ENCODE peak calls at places on chromosomes 2 and 18, in four cellular contexts. One of them, this sample, is unnamed.

GRCh38 chr2:98663521-98664090 is 55.2 kb downstream of the UNC50 start:
- DNase-seq in heart left ventricle: no peak
- DNase-seq in BE2C: no peak
- DNase-seq in thyroid gland: no peak
- DNase-seq in this sample: no peak

GRCh38 chr2:64359892-64360657 is 93.9 kb upstream of the LGALSL start:
- DNase-seq in BE2C: peak; percentile 23
- DNase-seq in thyroid gland: peak; percentile 16
- DNase-seq in heart left ventricle: peak; percentile 26
- DNase-seq in this sample: no peak

GRCh38 chr2:44155577-44156446 is 12.9 kb upstream of the PPM1B start:
- DNase-seq in heart left ventricle: no peak
- DNase-seq in BE2C: no peak
- DNase-seq in thyroid gland: no peak
- DNase-seq in this sample: no peak

GRCh38 chr2:68737717-68738116 is 3.1 kb downstream of the ARHGAP25 start:
- DNase-seq in thyroid gland: no peak
- DNase-seq in heart left ventricle: no peak
- DNase-seq in BE2C: no peak
- DNase-seq in this sample: no peak

GRCh38 chr2:158650646-158651357 is 144.3 kb upstream of the DAPL1 start:
- DNase-seq in BE2C: no peak
- DNase-seq in heart left ventricle: no peak
- DNase-seq in thyroid gland: no peak
- DNase-seq in this sample: no peak

GRCh38 chr18:10047237-10047636 is 133.4 kb downstream of the VAPA start:
- DNase-seq in thyroid gland: no peak
- DNase-seq in BE2C: no peak
- DNase-seq in heart left ventricle: no peak
- DNase-seq in this sample: no peak

GRCh38 chr18:43587538-43588153 is 310.4 kb upstream of the SYT4 start:
- DNase-seq in heart left ventricle: no peak
- DNase-seq in thyroid gland: no peak
- DNase-seq in BE2C: no peak
- DNase-seq in this sample: no peak

GRCh38 chr2:231725476-231725875 is 17.2 kb downstream of the PTMA start:
- DNase-seq in thyroid gland: no peak
- DNase-seq in BE2C: no peak
- DNase-seq in heart left ventricle: no peak
- DNase-seq in this sample: no peak

GRCh38 chr2:232505805-232506360 is 14.3 kb upstream of the PRSS56 start:
- DNase-seq in heart left ventricle: no peak
- DNase-seq in BE2C: peak; percentile 76
- DNase-seq in thyroid gland: no peak
- DNase-seq in this sample: no peak

GRCh38 chr18:61825386-61825785 is 67.4 kb downstream of the RNF152 start:
- DNase-seq in heart left ventricle: no peak
- DNase-seq in BE2C: no peak
- DNase-seq in thyroid gland: no peak
- DNase-seq in this sample: no peak

GRCh38 chr2:112074506-112074905 is 19.4 kb downstream of the TMEM87B start:
- DNase-seq in BE2C: no peak
- DNase-seq in thyroid gland: no peak
- DNase-seq in heart left ventricle: no peak
- DNase-seq in this sample: no peak

GRCh38 chr18:6249110-6249680 is 165.5 kb downstream of the L3MBTL4 start:
- DNase-seq in BE2C: no peak
- DNase-seq in thyroid gland: no peak
- DNase-seq in heart left ventricle: no peak
- DNase-seq in this sample: no peak

GRCh38 chr2:158266106-158266505 is 164.4 kb downstream of the UPP2 start:
- DNase-seq in heart left ventricle: no peak
- DNase-seq in BE2C: no peak
- DNase-seq in thyroid gland: no peak
- DNase-seq in this sample: no peak

GRCh38 chr2:60158262-60158661 is 395.2 kb downstream of the BCL11A start:
- DNase-seq in thyroid gland: no peak
- DNase-seq in heart left ventricle: no peak
- DNase-seq in BE2C: no peak
- DNase-seq in this sample: no peak

GRCh38 chr2:157592983-157593382 is 35.7 kb downstream of the ACVR1C start:
- DNase-seq in thyroid gland: no peak
- DNase-seq in heart left ventricle: no peak
- DNase-seq in BE2C: no peak
- DNase-seq in this sample: no peak

GRCh38 chr2:186440506-186440905 is 45.6 kb upstream of the ZC3H15 start:
- DNase-seq in heart left ventricle: no peak
- DNase-seq in BE2C: no peak
- DNase-seq in thyroid gland: no peak
- DNase-seq in this sample: no peak

GRCh38 chr2:11406492-11407381 is 59.2 kb downstream of the E2F6 start:
- DNase-seq in thyroid gland: no peak
- DNase-seq in BE2C: peak; percentile 42
- DNase-seq in heart left ventricle: no peak
- DNase-seq in this sample: no peak

GRCh38 chr18:23281626-23282436 is 146.5 kb downstream of the CABLES1 start:
- DNase-seq in thyroid gland: no peak
- DNase-seq in heart left ventricle: no peak
- DNase-seq in BE2C: no peak
- DNase-seq in this sample: no peak

GRCh38 chr2:29518988-29519925 is 402.1 kb downstream of the ALK start:
- DNase-seq in heart left ventricle: no peak
- DNase-seq in thyroid gland: peak; percentile 54
- DNase-seq in BE2C: no peak
- DNase-seq in this sample: no peak

GRCh38 chr2:98634406-98635092 is 26.2 kb downstream of the UNC50 start:
- DNase-seq in thyroid gland: no peak
- DNase-seq in heart left ventricle: no peak
- DNase-seq in BE2C: no peak
- DNase-seq in this sample: no peak

GRCh38 chr2:209661286-209661685 is 110.3 kb upstream of the UNC80 start:
- DNase-seq in heart left ventricle: no peak
- DNase-seq in BE2C: peak; percentile 75
- DNase-seq in thyroid gland: no peak
- DNase-seq in this sample: no peak

GRCh38 chr2:58904091-58904490 is 663.0 kb upstream of the FANCL start:
- DNase-seq in heart left ventricle: no peak
- DNase-seq in thyroid gland: no peak
- DNase-seq in BE2C: no peak
- DNase-seq in this sample: no peak

GRCh38 chr2:36854241-36854640 is 112.1 kb downstream of the STRN start:
- DNase-seq in heart left ventricle: no peak
- DNase-seq in BE2C: no peak
- DNase-seq in thyroid gland: no peak
- DNase-seq in this sample: no peak

GRCh38 chr18:7575465-7576026 is 8.4 kb downstream of the PTPRM start:
- DNase-seq in heart left ventricle: no peak
- DNase-seq in BE2C: no peak
- DNase-seq in thyroid gland: no peak
- DNase-seq in this sample: no peak

GRCh38 chr18:7576685-7577084 is 9.6 kb downstream of the PTPRM start:
- DNase-seq in BE2C: no peak
- DNase-seq in heart left ventricle: no peak
- DNase-seq in thyroid gland: peak; percentile 31
- DNase-seq in this sample: no peak

GRCh38 chr18:7571626-7572025 is 4.5 kb downstream of the PTPRM start:
- DNase-seq in heart left ventricle: no peak
- DNase-seq in BE2C: no peak
- DNase-seq in thyroid gland: no peak
- DNase-seq in this sample: no peak

GRCh38 chr18:7568426-7568825 is 1.3 kb downstream of the PTPRM start:
- DNase-seq in heart left ventricle: peak; percentile 52
- DNase-seq in thyroid gland: peak; percentile 53
- DNase-seq in BE2C: no peak
- DNase-seq in this sample: no peak

GRCh38 chr18:7572837-7573236 is 5.7 kb downstream of the PTPRM start:
- DNase-seq in thyroid gland: peak; percentile 23
- DNase-seq in heart left ventricle: no peak
- DNase-seq in BE2C: no peak
- DNase-seq in this sample: no peak
- H3K4me3 ChIP-seq in thyroid gland: no peak overlapping the region
- H3K4me3 ChIP-seq in heart left ventricle: no peak overlapping the region
- H3K4me3 ChIP-seq in BE2C: no peak overlapping the region
- H3K4me3 ChIP-seq in this sample: no peak overlapping the region

GRCh38 chr2:62034715-62035114 is 129.2 kb downstream of the COMMD1 start:
- DNase-seq in BE2C: no peak
- DNase-seq in heart left ventricle: no peak
- DNase-seq in thyroid gland: no peak
- DNase-seq in this sample: no peak
- H3K27me3 ChIP-seq in BE2C: no peaks in the 10 kb centered on the region
- H3K27me3 ChIP-seq in heart left ventricle: no peaks in the 10 kb centered on the region
- H3K27me3 ChIP-seq in thyroid gland: no peaks in the 10 kb centered on the region
- H3K27me3 ChIP-seq in this sample: no peaks in the 10 kb centered on the region

GRCh38 chr2:162091325-162092007 is 17.5 kb upstream of the DPP4 start:
- DNase-seq in BE2C: no peak
- DNase-seq in heart left ventricle: no peak
- DNase-seq in thyroid gland: no peak
- DNase-seq in this sample: no peak

GRCh38 chr2:162092008-162092390 is 18.0 kb upstream of the DPP4 start:
- DNase-seq in BE2C: no peak
- DNase-seq in thyroid gland: no peak
- DNase-seq in heart left ventricle: no peak
- DNase-seq in this sample: no peak

GRCh38 chr2:162086904-162087303 is 12.9 kb upstream of the DPP4 start:
- DNase-seq in thyroid gland: no peak
- DNase-seq in heart left ventricle: no peak
- DNase-seq in BE2C: no peak
- DNase-seq in this sample: no peak

GRCh38 chr2:162092656-162093556 is 18.9 kb upstream of the DPP4 start:
- DNase-seq in heart left ventricle: peak; percentile 53
- DNase-seq in BE2C: no peak
- DNase-seq in thyroid gland: no peak
- DNase-seq in this sample: no peak

GRCh38 chr2:162090109-162090508 is 16.1 kb upstream of the DPP4 start:
- DNase-seq in BE2C: no peak
- DNase-seq in heart left ventricle: no peak
- DNase-seq in thyroid gland: no peak
- DNase-seq in this sample: no peak
- H3K4me1 ChIP-seq in BE2C: no peaks in the 10 kb centered on the region
- H3K4me1 ChIP-seq in heart left ventricle: peaks cover 14% of the 10 kb centered on the region
- H3K4me1 ChIP-seq in thyroid gland: no peaks in the 10 kb centered on the region
- H3K4me1 ChIP-seq in this sample: no peaks in the 10 kb centered on the region

DNA sequence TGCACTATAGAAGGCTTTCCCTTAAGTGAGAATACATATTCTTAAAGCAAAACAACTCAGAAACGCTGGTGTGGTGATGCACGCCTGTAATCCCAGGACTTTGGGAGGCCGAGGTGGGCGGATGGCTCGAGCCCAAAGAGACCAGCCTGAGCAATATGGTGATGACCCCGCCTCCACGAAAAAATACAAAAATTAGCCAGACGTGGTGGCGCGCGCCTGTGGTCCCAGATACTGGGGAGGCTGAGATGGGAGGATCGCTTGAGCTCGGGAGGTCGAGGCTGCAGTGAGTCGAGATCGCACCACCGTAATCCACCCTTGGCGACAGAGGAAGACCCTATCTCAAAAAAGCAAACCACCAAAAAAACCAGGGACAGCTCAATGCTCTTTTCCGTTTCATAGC is 750 bp upstream of the CCDC150 start:
- DNase-seq in heart left ventricle: no peak
- DNase-seq in BE2C: no peak
- DNase-seq in thyroid gland: peak; percentile 3
- DNase-seq in this sample: no peak
- H3K4me3 ChIP-seq in heart left ventricle: no peak overlapping the region
- H3K4me3 ChIP-seq in BE2C: peak overlapping the region; percentile 68
- H3K4me3 ChIP-seq in thyroid gland: no peak overlapping the region
- H3K4me3 ChIP-seq in this sample: no peak overlapping the region

DNA sequence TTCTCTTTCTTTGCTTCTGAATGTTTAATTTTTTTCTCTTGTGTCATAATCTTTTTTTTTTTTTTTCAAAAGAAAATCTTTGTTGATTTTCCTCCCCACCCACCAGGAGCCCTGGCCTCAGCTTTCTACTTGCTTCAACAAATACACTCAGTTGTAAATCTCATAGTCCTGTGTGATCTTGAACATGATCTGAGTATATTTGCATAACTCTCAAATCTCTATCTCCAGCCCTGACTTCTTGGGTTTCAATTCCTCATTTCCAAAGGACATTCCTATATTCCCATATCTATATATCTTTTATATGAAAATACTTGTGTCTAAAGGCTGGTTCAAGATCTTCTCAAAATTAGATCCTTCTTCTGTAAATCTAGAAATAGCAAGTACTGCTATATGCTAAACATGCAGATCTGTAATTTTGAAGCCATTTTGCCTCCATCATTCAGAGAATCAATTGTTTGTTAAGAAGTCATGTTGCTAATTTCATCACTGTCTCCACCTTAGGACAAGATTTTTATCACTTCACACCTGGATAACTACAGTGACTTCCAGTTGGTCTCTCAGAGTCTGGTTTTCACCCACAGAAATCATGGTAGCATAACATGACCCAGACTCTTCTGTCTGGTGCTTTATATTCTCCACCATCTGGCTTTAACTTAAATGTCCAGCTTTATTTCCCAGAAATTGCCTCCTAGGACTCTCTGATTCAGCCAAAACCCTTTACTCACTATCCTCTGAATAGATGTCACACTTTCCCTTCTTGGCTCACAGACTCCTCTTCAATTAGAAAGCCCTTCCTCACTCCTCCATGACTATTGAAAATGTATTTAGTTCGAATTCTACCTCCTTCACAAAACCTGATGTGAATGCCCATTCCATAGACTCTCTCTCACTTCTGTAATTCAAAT is 98.1 kb downstream of the ZEB2 start:
- DNase-seq in BE2C: no peak
- DNase-seq in thyroid gland: no peak
- DNase-seq in heart left ventricle: no peak
- DNase-seq in this sample: no peak
- H3K27me3 ChIP-seq in BE2C: no peaks in the 10 kb centered on the region
- H3K27me3 ChIP-seq in thyroid gland: no peaks in the 10 kb centered on the region
- H3K27me3 ChIP-seq in heart left ventricle: no peaks in the 10 kb centered on the region
- H3K27me3 ChIP-seq in this sample: no peaks in the 10 kb centered on the region

GRCh38 chr2:42931818-42932195 is 139.4 kb upstream of the HAAO start:
- DNase-seq in BE2C: no peak
- DNase-seq in heart left ventricle: no peak
- DNase-seq in thyroid gland: no peak
- DNase-seq in this sample: no peak
- H3K4me1 ChIP-seq in BE2C: peaks cover 11% of the 10 kb centered on the region
- H3K4me1 ChIP-seq in heart left ventricle: peaks cover 86% of the 10 kb centered on the region
- H3K4me1 ChIP-seq in thyroid gland: peaks cover 62% of the 10 kb centered on the region
- H3K4me1 ChIP-seq in this sample: no peaks in the 10 kb centered on the region

DNA sequence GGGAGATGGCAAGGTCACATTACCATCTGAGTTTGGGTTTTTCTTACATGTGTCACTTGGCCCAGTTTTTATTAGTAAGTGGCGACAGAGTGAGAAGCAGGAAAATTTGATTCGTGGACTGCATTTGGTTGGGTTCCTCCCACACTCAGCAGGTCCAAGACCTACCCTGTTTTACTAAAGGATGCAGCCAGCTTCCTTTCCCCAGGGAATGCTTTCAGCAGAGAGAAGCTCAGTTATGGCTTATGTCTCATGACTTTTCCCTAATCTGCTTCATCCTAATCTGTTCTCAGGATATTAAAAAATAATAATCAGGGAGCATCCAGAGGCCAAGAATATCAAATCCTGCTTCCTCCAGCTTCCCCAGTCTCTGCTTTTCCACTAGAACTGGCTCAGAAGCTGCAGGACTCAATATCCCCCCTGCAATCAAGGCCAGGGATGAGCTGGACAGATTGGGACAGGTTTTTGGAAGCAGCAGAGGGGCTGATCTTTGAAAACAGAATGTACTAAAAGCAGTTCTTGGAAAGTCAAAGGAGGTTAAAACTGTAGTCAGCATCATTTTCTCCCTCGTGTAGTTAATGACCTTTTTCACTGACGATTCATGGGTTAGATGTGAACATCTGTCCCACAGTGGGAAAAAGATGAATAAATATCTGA is 326.8 kb upstream of the TNP1 start:
- DNase-seq in BE2C: no peak
- DNase-seq in heart left ventricle: peak; percentile 68
- DNase-seq in thyroid gland: peak; percentile 8
- DNase-seq in this sample: no peak
- H3K4me3 ChIP-seq in BE2C: no peak overlapping the region
- H3K4me3 ChIP-seq in heart left ventricle: no peak overlapping the region
- H3K4me3 ChIP-seq in thyroid gland: no peak overlapping the region
- H3K4me3 ChIP-seq in this sample: no peak overlapping the region